ENCODE peak calls at places on chromosomes 7 and 10, in nine cellular contexts. E, A, U, Q, M, I, J, T and D are unnamed samples.

GRCh38 chr10:90321132-90321816 is 536.6 kb downstream of the HTR7 start:
- DNase-seq in A (peak; percentile 12), M (no peak), J (no peak), I (no peak), Q (no peak), T (peak; percentile 71), U (no peak), E (no peak), D (no peak)

GRCh38 chr7:73685311-73685710 is 1.9 kb downstream of the BUD23 start:
- DNase-seq in E (no peak), U (no peak), M (no peak), A (no peak), I (no peak), T (no peak), J (no peak), Q (no peak), D (no peak)

GRCh38 chr10:91380873-91381561 is 29.1 kb upstream of the HECTD2 start:
- DNase-seq in U (no peak), Q (no peak), I (no peak), E (peak; percentile 31), M (peak; percentile 49), A (peak; percentile 22), J (no peak), T (no peak), D (no peak)

GRCh38 chr7:143408686-143409551 is at the start of gene EPHA1:
- DNase-seq in J (no peak), I (peak; percentile 83), M (peak; percentile 65), A (peak; percentile 42), T (no peak), Q (peak; percentile 97), U (peak; percentile 81), E (peak; percentile 48), D (no peak)

GRCh38 chr10:109676703-109677102 is 246.6 kb downstream of the XPNPEP1 start:
- DNase-seq in U (no peak), M (no peak), A (no peak), Q (no peak), T (no peak), E (no peak), J (no peak), I (no peak), D (no peak)

GRCh38 chr10:42973870-42974692 is 102.8 kb upstream of the RET start:
- DNase-seq in M (no peak), A (no peak), Q (no peak), E (no peak), I (no peak), T (no peak), U (no peak), J (no peak), D (no peak)

GRCh38 chr10:70809011-70809611 is 6.6 kb upstream of the SGPL1 start:
- DNase-seq in A (peak; percentile 32), I (no peak), T (no peak), U (no peak), Q (no peak), M (no peak), J (no peak), E (no peak), D (no peak)

GRCh38 chr7:28986723-28987122 is 28.6 kb upstream of the TRIL start:
- DNase-seq in Q (no peak), J (no peak), T (peak; percentile 77), M (no peak), I (no peak), E (no peak), U (no peak), A (peak; percentile 81), D (no peak)

GRCh38 chr10:68784476-68784875 is 42.9 kb upstream of the STOX1 start:
- DNase-seq in E (no peak), T (peak; percentile 8), M (no peak), Q (no peak), J (no peak), U (no peak), A (no peak), I (no peak), D (no peak)

GRCh38 chr7:92633211-92633906 is 43.2 kb upstream of the FAM133B start:
- DNase-seq in I (no peak), A (peak; percentile 96), U (peak; percentile 56), E (peak; percentile 76), T (peak; percentile 94), M (no peak), J (no peak), Q (no peak), D (peak; percentile 83)

GRCh38 chr10:113273877-113274829 is 278.7 kb upstream of the HABP2 start:
- DNase-seq in I (no peak), A (peak; percentile 80), J (no peak), E (no peak), Q (no peak), M (no peak), U (no peak), T (no peak), D (no peak)

GRCh38 chr10:29026065-29026797 is 262.6 kb upstream of the LYZL1 start:
- DNase-seq in A (no peak), U (no peak), Q (peak; percentile 89), J (no peak), I (peak; percentile 58), E (no peak), M (peak; percentile 28), T (no peak), D (no peak)

GRCh38 chr7:1523838-1524237 is 6.7 kb upstream of the MAFK start:
- DNase-seq in A (no peak), I (no peak), U (peak; percentile 77), Q (no peak), J (no peak), T (no peak), E (no peak), M (no peak), D (no peak)

GRCh38 chr7:94510582-94511456 is 1.2 kb downstream of the CASD1 start:
- DNase-seq in I (no peak), U (peak; percentile 61), Q (peak; percentile 56), M (peak; percentile 65), T (peak; percentile 2), E (no peak), J (no peak), A (peak; percentile 62), D (no peak)

GRCh38 chr7:92563345-92563744 is 26.8 kb downstream of the FAM133B start:
- DNase-seq in M (no peak), I (no peak), A (no peak), Q (no peak), U (no peak), T (no peak), J (no peak), E (no peak), D (no peak)

GRCh38 chr10:57898231-57898630 is 369.5 kb downstream of the IPMK start:
- DNase-seq in E (no peak), T (no peak), A (no peak), M (no peak), U (peak; percentile 72), I (no peak), J (no peak), Q (peak; percentile 82), D (no peak)

GRCh38 chr10:97117372-97117771 is 68.4 kb downstream of the SLIT1 start:
- DNase-seq in T (no peak), I (no peak), E (peak; percentile 18), Q (no peak), U (peak; percentile 20), J (no peak), A (peak; percentile 23), M (no peak), D (no peak)

DNA sequence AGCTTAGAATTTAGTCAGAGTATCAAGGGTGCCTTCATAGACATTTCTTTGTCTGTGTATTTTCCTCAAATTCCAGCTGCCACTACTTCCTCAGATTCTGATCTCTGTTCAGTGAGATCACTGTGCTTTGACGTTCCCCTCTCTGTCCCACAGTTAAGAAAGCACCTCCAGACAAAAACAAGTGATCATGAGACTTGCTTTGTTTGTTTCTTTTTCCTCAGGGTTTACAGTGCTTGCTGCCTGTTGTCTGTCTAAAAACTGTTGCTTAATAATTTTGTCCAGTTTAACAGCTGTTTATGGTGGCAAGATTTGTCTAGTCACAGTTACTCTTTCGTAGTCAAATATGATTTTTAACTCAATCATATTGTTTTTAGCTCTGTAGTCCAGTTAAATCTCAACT is 29.1 kb downstream of the TRUB1 start:
- DNase-seq in M (no peak), J (no peak), E (peak; percentile 0), T (peak; percentile 72), A (no peak), Q (no peak), U (no peak), I (no peak), D (no peak)
- H3K9ac ChIP-seq in M (no peak overlapping the region), J (no peak overlapping the region), E (no peak overlapping the region), T (no peak overlapping the region), A (no peak overlapping the region), Q (no peak overlapping the region), U (no peak overlapping the region), I (no peak overlapping the region), D (no peak overlapping the region)

GRCh38 chr10:60810437-60811182 is 32.3 kb downstream of the CDK1 start:
- DNase-seq in T (peak; percentile 60), E (no peak), A (peak; percentile 70), I (no peak), Q (no peak), U (no peak), M (no peak), J (no peak), D (no peak)
- H3K27ac ChIP-seq in T (no peak overlapping the region), E (no peak overlapping the region), A (no peak overlapping the region), I (no peak overlapping the region), Q (no peak overlapping the region), U (no peak overlapping the region), M (no peak overlapping the region), J (no peak overlapping the region), D (no peak overlapping the region)

GRCh38 chr10:79286318-79286951 is 60.8 kb upstream of the PPIF start:
- DNase-seq in J (peak; percentile 92), I (no peak), Q (no peak), M (no peak), A (peak; percentile 30), T (peak; percentile 29), E (peak; percentile 59), U (peak; percentile 70), D (no peak)
- H3K9ac ChIP-seq in J (peak overlapping the region; percentile 86), I (no peak overlapping the region), Q (no peak overlapping the region), M (no peak overlapping the region), A (no peak overlapping the region), T (no peak overlapping the region), E (no peak overlapping the region), U (peak overlapping the region; percentile 18), D (no peak overlapping the region)

DNA sequence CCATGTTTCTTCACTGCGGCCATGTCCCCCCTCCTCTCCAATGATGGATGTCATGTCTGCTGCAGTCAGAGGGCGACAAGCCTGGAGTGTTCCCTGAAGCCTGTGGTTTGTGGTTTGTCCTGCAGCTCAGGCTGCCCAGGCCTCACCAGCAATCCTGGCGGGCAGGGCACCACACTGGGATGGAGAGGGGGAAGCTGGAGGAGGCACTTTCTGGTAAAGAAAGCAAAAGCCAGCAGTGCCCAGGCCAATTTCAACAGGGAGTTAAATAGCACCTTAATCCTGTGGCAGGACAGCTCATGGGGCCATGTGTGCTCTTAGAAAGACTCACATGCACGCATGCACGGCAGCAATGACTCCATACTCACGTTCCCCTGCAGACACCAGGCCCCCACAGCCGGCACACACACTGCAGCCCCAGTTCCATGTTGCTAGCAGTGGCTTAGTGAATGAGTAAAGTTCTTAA is 158.3 kb downstream of the EGFR start:
- DNase-seq in I (no peak), A (no peak), Q (no peak), E (no peak), U (no peak), J (no peak), T (no peak), M (no peak), D (no peak)
- H3K27ac ChIP-seq in I (no peak overlapping the region), A (no peak overlapping the region), Q (no peak overlapping the region), E (no peak overlapping the region), U (no peak overlapping the region), J (no peak overlapping the region), T (no peak overlapping the region), M (no peak overlapping the region), D (no peak overlapping the region)